ENCODE peak calls at places on chromosome 9, in ten cellular contexts. K, G, S, Z, Y, O, M, L, H and U are unnamed samples.

GRCh38 chr9:23586906-23587305 is 239.1 kb downstream of the ELAVL2 start:
- DNase-seq in Y (no peak), Z (peak; percentile 1), L (no peak), G (no peak), O (no peak), H (no peak), M (no peak), K (no peak), S (no peak), U (no peak)

GRCh38 chr9:136578915-136579637 is 33.2 kb upstream of the NOTCH1 start:
- DNase-seq in S (no peak), L (no peak), O (no peak), Z (peak; percentile 66), G (no peak), M (no peak), Y (no peak), H (peak; percentile 70), K (no peak), U (no peak)

GRCh38 chr9:136840877-136841645 is 1.2 kb upstream of the AJM1 start:
- DNase-seq in O (peak; percentile 95), H (peak; percentile 75), G (no peak), M (no peak), Y (no peak), Z (peak; percentile 58), S (no peak), L (no peak), K (peak; percentile 88), U (peak; percentile 80)

GRCh38 chr9:36298566-36298965 is 40.3 kb upstream of the GNE start:
- DNase-seq in O (no peak), L (no peak), H (no peak), Y (no peak), G (no peak), K (no peak), Z (no peak), M (no peak), S (no peak), U (no peak)

GRCh38 chr9:28207657-28208056 is 634.4 kb upstream of the C9orf72 start:
- DNase-seq in M (no peak), Y (no peak), K (no peak), O (no peak), L (no peak), Z (no peak), H (no peak), G (no peak), S (no peak), U (no peak)

GRCh38 chr9:744046-744712 is 97.3 kb upstream of the DMRT1 start:
- DNase-seq in Y (no peak), Z (peak; percentile 66), G (no peak), O (no peak), L (no peak), S (no peak), K (no peak), H (no peak), M (no peak), U (no peak)

GRCh38 chr9:36625006-36625600 is 52.4 kb downstream of the MELK start:
- DNase-seq in S (no peak), H (peak; percentile 13), K (peak; percentile 26), L (no peak), O (no peak), Y (peak; percentile 23), M (no peak), Z (no peak), G (no peak), U (peak; percentile 86)

GRCh38 chr9:91060520-91061343 is 259.1 kb downstream of the SYK start:
- DNase-seq in S (no peak), G (peak; percentile 91), K (peak; percentile 81), M (no peak), O (no peak), H (peak; percentile 91), L (peak; percentile 88), Z (peak; percentile 18), Y (peak; percentile 90), U (peak; percentile 76)

GRCh38 chr9:738209-738915 is 103.1 kb upstream of the DMRT1 start:
- DNase-seq in H (peak; percentile 79), L (peak; percentile 64), M (no peak), S (no peak), K (peak; percentile 71), O (no peak), Z (peak; percentile 70), G (peak; percentile 76), Y (no peak), U (no peak)

GRCh38 chr9:19512432-19512831 is 103.6 kb downstream of the ACER2 start:
- DNase-seq in S (no peak), L (no peak), G (no peak), K (no peak), Z (no peak), O (no peak), M (no peak), Y (no peak), H (no peak), U (no peak)

GRCh38 chr9:80175286-80175906 is 603.6 kb downstream of the TLE4 start:
- DNase-seq in M (no peak), Y (peak; percentile 18), H (peak; percentile 39), G (no peak), L (no peak), K (no peak), S (no peak), Z (peak; percentile 30), O (no peak), U (peak; percentile 36)

GRCh38 chr9:111597852-111598729 is 1.4 kb downstream of the PTGR1 start:
- DNase-seq in Z (peak; percentile 69), O (peak; percentile 76), G (peak; percentile 91), S (peak; percentile 84), Y (peak; percentile 32), L (peak; percentile 49), M (peak; percentile 21), H (peak; percentile 78), K (peak; percentile 54), U (peak; percentile 84)

GRCh38 chr9:111601237-111602018 is 2.0 kb upstream of the PTGR1 start:
- DNase-seq in L (no peak), K (no peak), Y (no peak), G (no peak), S (no peak), Z (no peak), M (no peak), O (no peak), H (peak; percentile 94), U (peak; percentile 76)

GRCh38 chr9:111598730-111599091 is 736 bp downstream of the PTGR1 start:
- DNase-seq in G (peak; percentile 91), S (no peak), O (no peak), M (no peak), Y (peak; percentile 28), Z (peak; percentile 43), L (peak; percentile 50), K (peak; percentile 47), H (no peak), U (peak; percentile 73)

GRCh38 chr9:111599092-111599947 is at the start of gene PTGR1:
- DNase-seq in Y (peak; percentile 66), S (peak; percentile 86), Z (peak; percentile 70), K (peak; percentile 71), M (no peak), L (peak; percentile 78), G (peak; percentile 95), O (peak; percentile 93), H (peak; percentile 87), U (peak; percentile 89)

DNA sequence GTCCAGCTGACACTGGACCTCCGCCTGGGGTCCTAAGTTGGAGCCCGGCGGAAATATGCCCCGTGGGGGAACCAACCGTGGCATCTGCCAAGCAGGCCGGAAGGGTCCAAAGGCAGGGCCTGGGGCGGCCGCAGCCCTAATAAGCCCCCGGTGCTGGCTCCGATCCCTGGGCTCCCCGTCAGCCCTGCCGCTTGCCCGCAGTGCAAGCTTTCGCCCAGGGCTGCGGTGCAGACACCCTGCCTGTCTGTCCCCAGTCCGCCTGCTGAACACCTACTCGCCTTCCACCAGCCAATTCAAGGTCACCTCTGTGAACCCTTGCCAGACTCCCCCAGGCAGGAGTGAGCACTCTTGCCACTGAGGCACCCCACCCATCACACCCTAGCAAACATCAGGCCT is 499 bp upstream of the PTGR1 start:
- DNase-seq in H (peak; percentile 32), S (no peak), L (no peak), K (no peak), Z (no peak), O (peak; percentile 64), M (no peak), Y (no peak), G (no peak), U (peak; percentile 44)
- H3K4me3 ChIP-seq in H (peak overlapping the region; percentile 96), S (peak overlapping the region; percentile 48), L (peak overlapping the region; percentile 62), K (peak overlapping the region; percentile 76), Z (no peak overlapping the region), O (peak overlapping the region; percentile 83), M (no peak overlapping the region), Y (peak overlapping the region; percentile 90), G (peak overlapping the region; percentile 57), U (peak overlapping the region; percentile 89)

GRCh38 chr9:130365323-130365721 is 79.4 kb upstream of the ASS1 start:
- DNase-seq in L (no peak), O (no peak), M (no peak), Z (no peak), G (no peak), S (no peak), K (no peak), H (no peak), Y (no peak), U (no peak)
- TF ChIP-seq CTCF in L (no peak), O (no peak), M (no peak), Z (no peak), G (no peak), S (no peak), K (no peak), H (no peak), Y (no peak), U (no peak)

GRCh38 chr9:110187126-110187525 is 20.8 kb downstream of the C9orf152 start:
- DNase-seq in H (no peak), L (no peak), K (no peak), S (no peak), O (no peak), Z (no peak), Y (no peak), G (no peak), M (no peak), U (no peak)

GRCh38 chr9:110186254-110186653 is 21.7 kb downstream of the C9orf152 start:
- DNase-seq in G (peak; percentile 29), Z (no peak), O (no peak), K (no peak), Y (no peak), S (no peak), M (no peak), L (no peak), H (no peak), U (no peak)

GRCh38 chr9:110191616-110192015 is 16.3 kb downstream of the C9orf152 start:
- DNase-seq in G (peak; percentile 13), Y (no peak), O (no peak), L (no peak), S (no peak), Z (peak; percentile 24), H (no peak), K (no peak), M (no peak), U (no peak)

GRCh38 chr9:110189559-110190311 is 18.2 kb downstream of the C9orf152 start:
- DNase-seq in S (no peak), O (no peak), L (no peak), H (no peak), Y (no peak), M (no peak), K (no peak), Z (no peak), G (peak; percentile 17), U (no peak)

GRCh38 chr9:110189001-110189400 is 19.0 kb downstream of the C9orf152 start:
- DNase-seq in Y (peak; percentile 52), H (peak; percentile 45), M (peak; percentile 32), G (peak; percentile 87), L (peak; percentile 94), K (peak; percentile 27), S (no peak), Z (peak; percentile 63), O (peak; percentile 75), U (no peak)
- TF ChIP-seq POLR2A in Y (no peak), H (no peak), M (peak; percentile 20), G (no peak), L (no peak), K (no peak), S (no peak), Z (no peak), O (no peak), U (no peak)

GRCh38 chr9:127741831-127742434 is 6.8 kb upstream of the TOR2A start:
- DNase-seq in O (peak; percentile 78), L (no peak), M (no peak), H (peak; percentile 81), Z (no peak), G (peak; percentile 94), Y (no peak), S (no peak), K (peak; percentile 75), U (peak; percentile 85)
- H3K4me3 ChIP-seq in O (peak overlapping the region; percentile 16), L (no peak overlapping the region), M (no peak overlapping the region), H (peak overlapping the region; percentile 42), Z (no peak overlapping the region), G (no peak overlapping the region), Y (no peak overlapping the region), S (no peak overlapping the region), K (no peak overlapping the region), U (peak overlapping the region; percentile 48)